ENCODE peak calls at places on chromosome 4, in five cellular contexts. O is GM23248, R is H1, M is mammary epithelial cell, W is PC-3. F is an unnamed sample. For H3K79me2, the result is how much of the 10 kb centered on the place peaks cover.

GRCh38 chr4:158833602-158834001 is 64.8 kb downstream of the FNIP2 start:
- DNase-seq in O (no peak), R (no peak), M (no peak), W (no peak), F (no peak)

GRCh38 chr4:168524006-168524405 is 27.2 kb downstream of the PALLD start:
- DNase-seq in O (peak), R (no peak), M (peak), W (peak), F (no peak)

GRCh38 chr4:158826882-158827281 is 58.1 kb downstream of the FNIP2 start:
- DNase-seq in O (no peak), R (no peak), M (peak), W (peak), F (peak)

GRCh38 chr4:153729901-153730300 is 29.9 kb downstream of the RNF175 start:
- DNase-seq in O (no peak), R (no peak), M (no peak), W (no peak), F (no peak)

GRCh38 chr4:544386-545105 is 31.5 kb downstream of the TMEM271 start:
- DNase-seq in O (no peak), R (no peak), M (no peak), W (no peak), F (no peak)

GRCh38 chr4:80197132-80197573 is at the start of gene PRDM8:
- DNase-seq in O (peak), R (peak), M (no peak), W (no peak), F (no peak)

GRCh38 chr4:76954489-76954888 is 4.9 kb downstream of the SEPTIN11 start:
- DNase-seq in O (no peak), R (no peak), M (no peak), W (no peak), F (no peak)

GRCh38 chr4:174789666-174790065 is 39.4 kb downstream of the GLRA3 start:
- DNase-seq in O (no peak), R (no peak), M (no peak), W (peak), F (no peak)

GRCh38 chr4:184196730-184197355 is 20.8 kb downstream of the ENPP6 start:
- DNase-seq in O (no peak), R (no peak), M (peak), W (peak), F (peak)

GRCh38 chr4:176587920-176588319 is 204.8 kb downstream of the VEGFC start:
- DNase-seq in O (peak), R (no peak), M (peak), W (no peak), F (peak)

GRCh38 chr4:5712517-5712916 is 1.5 kb downstream of the EVC start:
- DNase-seq in O (peak), R (no peak), M (peak), W (peak), F (no peak)

GRCh38 chr4:114780205-114780604 is 181.6 kb downstream of the UGT8 start:
- DNase-seq in O (peak), R (no peak), M (no peak), W (peak), F (peak)

GRCh38 chr4:76197001-76197743 is 16.5 kb downstream of the SCARB2 start:
- DNase-seq in O (peak), R (no peak), M (peak), W (no peak), F (no peak)

GRCh38 chr4:151340751-151341385 is 15.5 kb upstream of the SH3D19 start:
- DNase-seq in O (no peak), R (no peak), M (no peak), W (no peak), F (peak)

GRCh38 chr4:114839986-114840385 is 241.4 kb downstream of the UGT8 start:
- DNase-seq in O (no peak), R (no peak), M (no peak), W (no peak), F (no peak)

GRCh38 chr4:167715176-167715575 is 377.2 kb upstream of the ANXA10 start:
- DNase-seq in O (no peak), R (no peak), M (no peak), W (peak), F (no peak)

GRCh38 chr4:127124919-127125318 is 507.8 kb upstream of the INTU start:
- DNase-seq in O (peak), R (no peak), M (peak), W (peak), F (peak)

GRCh38 chr4:25031077-25031606 is 396 bp upstream of the LGI2 start:
- DNase-seq in O (peak), R (peak), M (no peak), W (no peak), F (peak)

GRCh38 chr4:178412455-178412854 is 970.2 kb upstream of the AGA start:
- DNase-seq in O (no peak), R (no peak), M (no peak), W (no peak), F (no peak)

GRCh38 chr4:23374280-23374679 is 515.6 kb downstream of the PPARGC1A start:
- DNase-seq in O (no peak), R (no peak), M (no peak), W (no peak), F (peak)

GRCh38 chr4:48340276-48340904 is 939 bp upstream of the SLAIN2 start:
- DNase-seq in O (peak), R (no peak), M (peak), W (peak), F (peak)

GRCh38 chr4:111717916-111718315 is 427.3 kb upstream of the FAM241A start:
- DNase-seq in O (peak), R (no peak), M (no peak), W (no peak), F (no peak)

GRCh38 chr4:187608001-187608421 is 387.6 kb upstream of the ZFP42 start:
- DNase-seq in O (peak), R (no peak), M (peak), W (peak), F (no peak)

GRCh38 chr4:185742766-185743165 is 69.2 kb downstream of the SORBS2 start:
- DNase-seq in O (peak), R (no peak), M (peak), W (peak), F (no peak)

GRCh38 chr4:14387647-14388046 is 614.6 kb upstream of the CPEB2 start:
- DNase-seq in O (no peak), R (no peak), M (no peak), W (no peak), F (no peak)

GRCh38 chr4:11640584-11640983 is 211.9 kb upstream of the HS3ST1 start:
- DNase-seq in O (no peak), R (no peak), M (peak), W (peak), F (no peak)

GRCh38 chr4:113232194-113232593 is 182.7 kb downstream of the ANK2 start:
- DNase-seq in O (peak), R (no peak), M (no peak), W (no peak), F (no peak)

GRCh38 chr4:94390804-94391410 is 48.3 kb upstream of the HPGDS start:
- DNase-seq in O (peak), R (no peak), M (no peak), W (peak), F (peak)

GRCh38 chr4:160831165-160831922 is 1332.5 kb downstream of the FSTL5 start:
- DNase-seq in O (no peak), R (no peak), M (no peak), W (peak), F (no peak)

GRCh38 chr4:37799941-37800554 is 26.4 kb upstream of the PGM2 start:
- DNase-seq in O (peak), R (no peak), M (no peak), W (no peak), F (no peak)

GRCh38 chr4:128483816-128484215 is 196.2 kb upstream of the PGRMC2 start:
- DNase-seq in O (peak), R (no peak), M (no peak), W (no peak), F (no peak)

GRCh38 chr4:125283702-125284279 is 31.0 kb upstream of the FAT4 start:
- DNase-seq in O (peak), R (no peak), M (peak), W (peak), F (peak)

GRCh38 chr4:22187203-22187835 is 238.7 kb upstream of the KCNIP4 start:
- DNase-seq in O (no peak), R (no peak), M (peak), W (peak), F (no peak)

GRCh38 chr4:184805462-184806245 is 20.1 kb downstream of the ACSL1 start:
- DNase-seq in O (no peak), R (no peak), M (no peak), W (peak), F (peak)

GRCh38 chr4:38026138-38026740 is 66.0 kb downstream of the PTTG2 start:
- DNase-seq in O (no peak), R (no peak), M (no peak), W (no peak), F (no peak)

GRCh38 chr4:147731611-147732515 is at the start of gene ARHGAP10:
- DNase-seq in O (peak), R (peak), M (peak), W (peak), F (peak)
- H2AFZ ChIP-seq in O (peak), R (peak), M (peak), W (peak), F (peak)

DNA sequence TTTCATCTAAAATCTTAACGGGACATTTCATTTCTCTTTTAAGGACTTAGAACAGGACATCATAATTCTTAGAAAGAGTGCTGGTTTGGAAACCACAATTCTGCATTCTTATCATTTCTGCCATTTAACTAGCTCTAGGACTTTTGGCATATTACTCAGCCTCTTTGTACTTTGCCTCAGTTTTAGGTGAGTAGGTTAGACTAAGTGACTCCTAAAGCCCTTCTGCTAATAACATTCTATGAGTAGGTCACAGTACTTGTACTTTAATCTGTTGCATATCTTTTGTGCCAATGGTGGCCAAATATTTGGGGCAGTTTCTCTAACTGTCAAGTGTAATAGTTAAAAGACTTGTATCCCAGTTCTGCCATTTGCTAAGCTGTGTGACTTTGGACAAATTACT is 115.4 kb upstream of the NUDT6 start:
- DNase-seq in O (peak), R (no peak), M (no peak), W (no peak), F (no peak)
- H3K79me2 ChIP-seq in O (under half), R (under half), M (under half), W (under half), F (under half)

GRCh38 chr4:103292959-103293358 is 94.8 kb upstream of the CENPE start:
- DNase-seq in O (no peak), R (no peak), M (no peak), W (no peak), F (no peak)
- H2AFZ ChIP-seq in O (no peak), R (no peak), M (peak), W (no peak), F (no peak)

GRCh38 chr4:62548108-62548524 is 1348.0 kb downstream of the ADGRL3 start:
- DNase-seq in O (no peak), R (peak), M (no peak), W (peak), F (no peak)

GRCh38 chr4:62544428-62544827 is 1344.3 kb downstream of the ADGRL3 start:
- DNase-seq in O (no peak), R (no peak), M (peak), W (peak), F (no peak)

GRCh38 chr4:62548765-62549164 is 1348.6 kb downstream of the ADGRL3 start:
- DNase-seq in O (no peak), R (no peak), M (no peak), W (no peak), F (no peak)

GRCh38 chr4:62543002-62543401 is 1342.9 kb downstream of the ADGRL3 start:
- DNase-seq in O (no peak), R (no peak), M (no peak), W (no peak), F (no peak)
- H3K79me2 ChIP-seq in O (under half), R (under half), M (under half), W (under half), F (under half)

DNA sequence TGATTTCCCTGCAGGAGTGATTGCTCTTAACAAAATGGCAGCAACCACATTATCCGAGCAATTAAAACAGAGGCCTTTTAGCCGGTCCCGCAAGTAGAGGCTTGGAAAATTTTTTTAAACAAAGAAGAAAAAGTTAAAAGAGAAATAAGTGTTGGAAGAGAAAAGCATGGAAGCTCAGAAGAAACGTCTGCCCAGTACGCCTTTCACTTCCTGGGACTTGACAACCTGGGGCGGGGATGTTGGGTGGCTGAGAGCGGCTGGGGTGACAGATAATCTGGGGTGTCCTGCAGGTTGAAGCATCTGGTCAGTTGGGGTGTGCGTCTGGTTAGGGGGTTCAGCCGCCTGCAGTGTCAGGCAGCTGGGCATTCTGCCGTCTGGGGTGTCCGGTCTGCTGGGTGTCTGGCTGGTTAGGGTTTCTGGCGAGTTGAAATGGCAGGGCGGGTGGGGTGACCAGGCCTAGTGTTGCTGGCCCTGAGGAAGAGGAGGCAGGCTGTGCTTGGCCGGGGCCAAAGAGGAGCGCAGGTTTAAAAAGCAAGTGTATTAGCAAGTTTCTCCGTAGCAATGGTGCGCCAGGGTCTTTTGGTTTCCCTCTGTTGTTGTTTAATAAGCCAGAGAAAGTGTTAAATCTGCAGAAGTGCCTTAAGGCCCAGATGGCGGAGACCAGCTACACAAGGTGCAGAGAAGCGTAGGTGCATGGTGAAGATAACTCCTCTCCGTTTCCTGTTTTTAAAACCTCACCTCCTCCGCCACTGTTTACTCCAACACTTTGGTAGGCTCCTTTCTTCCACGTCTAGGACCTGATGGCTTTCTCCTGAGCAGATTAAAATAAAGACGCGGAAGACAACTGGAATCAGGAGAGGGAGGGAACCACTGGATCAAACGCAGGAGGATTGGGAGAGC is 5.6 kb downstream of the HAND2 start:
- DNase-seq in O (no peak), R (no peak), M (no peak), W (no peak), F (no peak)
- H2AFZ ChIP-seq in O (peak), R (no peak), M (no peak), W (no peak), F (no peak)

GRCh38 chr4:7444731-7445130 is 10.0 kb upstream of the PSAPL1 start:
- DNase-seq in O (no peak), R (no peak), M (no peak), W (no peak), F (no peak)
- H3K79me2 ChIP-seq in O (under half), R (under half), M (under half), W (under half), F (under half)

GRCh38 chr4:84493092-84493850 is 5.8 kb downstream of the NKX6-1 start:
- DNase-seq in O (peak), R (peak), M (no peak), W (no peak), F (peak)
- H2AFZ ChIP-seq in O (peak), R (peak), M (no peak), W (no peak), F (peak)

F was measured in hepatocyte.